ENCODE peak calls at places on chromosome 9, in four cellular contexts. One of them, this sample, is unnamed. For H3K4me1, the result is how much of the 10 kb centered on the place peaks cover.

GRCh38 chr9:38671748-38672147 is 48.2 kb downstream of the FAM240B start:
- DNase-seq in psoas muscle: no peak
- DNase-seq in astrocyte: no peak
- DNase-seq in A549: no peak
- DNase-seq in this sample: no peak

GRCh38 chr9:127539259-127539981 is 72.7 kb upstream of the STXBP1 start:
- DNase-seq in psoas muscle: no peak
- DNase-seq in A549: no peak
- DNase-seq in astrocyte: no peak
- DNase-seq in this sample: no peak

GRCh38 chr9:129567842-129568559 is 52.9 kb downstream of the C9orf50 start:
- DNase-seq in A549: peak
- DNase-seq in astrocyte: peak
- DNase-seq in psoas muscle: peak
- DNase-seq in this sample: peak

GRCh38 chr9:70935856-70936255 is 185.6 kb downstream of the TRPM3 start:
- DNase-seq in astrocyte: peak
- DNase-seq in A549: no peak
- DNase-seq in psoas muscle: no peak
- DNase-seq in this sample: no peak

GRCh38 chr9:87337335-87338074 is 160.2 kb upstream of the DAPK1 start:
- DNase-seq in psoas muscle: no peak
- DNase-seq in A549: peak
- DNase-seq in astrocyte: peak
- DNase-seq in this sample: no peak

GRCh38 chr9:91697201-91697600 is 252.8 kb downstream of the ROR2 start:
- DNase-seq in psoas muscle: no peak
- DNase-seq in astrocyte: no peak
- DNase-seq in A549: no peak
- DNase-seq in this sample: no peak

GRCh38 chr9:137774775-137775386 is 102.7 kb upstream of the CACNA1B start:
- DNase-seq in astrocyte: no peak
- DNase-seq in psoas muscle: no peak
- DNase-seq in A549: no peak
- DNase-seq in this sample: no peak

GRCh38 chr9:15961217-15961616 is 408.4 kb downstream of the CCDC171 start:
- DNase-seq in astrocyte: no peak
- DNase-seq in A549: no peak
- DNase-seq in psoas muscle: no peak
- DNase-seq in this sample: no peak

GRCh38 chr9:124145903-124146575 is 111.7 kb upstream of the NEK6 start:
- DNase-seq in psoas muscle: no peak
- DNase-seq in A549: no peak
- DNase-seq in astrocyte: no peak
- DNase-seq in this sample: no peak

GRCh38 chr9:91195372-91196012 is 166.2 kb downstream of the AUH start:
- DNase-seq in astrocyte: no peak
- DNase-seq in psoas muscle: no peak
- DNase-seq in A549: no peak
- DNase-seq in this sample: no peak

GRCh38 chr9:21744874-21745273 is 57.6 kb upstream of the MTAP start:
- DNase-seq in astrocyte: no peak
- DNase-seq in A549: no peak
- DNase-seq in psoas muscle: no peak
- DNase-seq in this sample: no peak

GRCh38 chr9:34656992-34657391 is 5.0 kb downstream of the IL11RA start:
- DNase-seq in psoas muscle: no peak
- DNase-seq in astrocyte: no peak
- DNase-seq in A549: no peak
- DNase-seq in this sample: no peak

GRCh38 chr9:128419061-128419925 is 1.4 kb upstream of the CERCAM start:
- DNase-seq in psoas muscle: no peak
- DNase-seq in astrocyte: no peak
- DNase-seq in A549: no peak
- DNase-seq in this sample: no peak

GRCh38 chr9:128051932-128052734 is 15.0 kb downstream of the NAIF1 start:
- DNase-seq in astrocyte: no peak
- DNase-seq in A549: no peak
- DNase-seq in psoas muscle: no peak
- DNase-seq in this sample: no peak

GRCh38 chr9:70525553-70525952 is 111.1 kb upstream of the KLF9 start:
- DNase-seq in astrocyte: no peak
- DNase-seq in A549: no peak
- DNase-seq in psoas muscle: no peak
- DNase-seq in this sample: no peak

GRCh38 chr9:92740969-92741368 is 23.7 kb downstream of the BICD2 start:
- DNase-seq in astrocyte: no peak
- DNase-seq in psoas muscle: no peak
- DNase-seq in A549: no peak
- DNase-seq in this sample: peak

GRCh38 chr9:137592767-137593166 is 2.5 kb upstream of the ZMYND19 start:
- DNase-seq in A549: no peak
- DNase-seq in astrocyte: no peak
- DNase-seq in psoas muscle: no peak
- DNase-seq in this sample: peak

GRCh38 chr9:95085036-95085770 is 232.3 kb downstream of the FANCC start:
- DNase-seq in astrocyte: no peak
- DNase-seq in A549: no peak
- DNase-seq in psoas muscle: no peak
- DNase-seq in this sample: no peak

GRCh38 chr9:76586555-76587314 is 127.8 kb downstream of the GCNT1 start:
- DNase-seq in psoas muscle: no peak
- DNase-seq in A549: no peak
- DNase-seq in astrocyte: no peak
- DNase-seq in this sample: no peak

GRCh38 chr9:104686081-104686480 is 8.2 kb upstream of the OR13D1 start:
- DNase-seq in psoas muscle: no peak
- DNase-seq in A549: no peak
- DNase-seq in astrocyte: no peak
- DNase-seq in this sample: no peak

GRCh38 chr9:37541465-37541864 is 34.7 kb downstream of the FBXO10 start:
- DNase-seq in psoas muscle: no peak
- DNase-seq in A549: no peak
- DNase-seq in astrocyte: no peak
- DNase-seq in this sample: no peak

GRCh38 chr9:20361220-20361619 is 261.1 kb downstream of the MLLT3 start:
- DNase-seq in psoas muscle: no peak
- DNase-seq in astrocyte: no peak
- DNase-seq in A549: no peak
- DNase-seq in this sample: no peak

GRCh38 chr9:127132921-127133647 is 10.6 kb upstream of the ANGPTL2 start:
- DNase-seq in astrocyte: peak
- DNase-seq in psoas muscle: no peak
- DNase-seq in A549: no peak
- DNase-seq in this sample: no peak

GRCh38 chr9:134007571-134007970 is 15.4 kb upstream of the VAV2 start:
- DNase-seq in A549: no peak
- DNase-seq in psoas muscle: no peak
- DNase-seq in astrocyte: no peak
- DNase-seq in this sample: no peak

GRCh38 chr9:110142868-110143866 is 64.8 kb downstream of the C9orf152 start:
- DNase-seq in A549: no peak
- DNase-seq in astrocyte: no peak
- DNase-seq in psoas muscle: no peak
- DNase-seq in this sample: no peak
- H3K4me1 ChIP-seq in A549: under half
- H3K4me1 ChIP-seq in astrocyte: under half
- H3K4me1 ChIP-seq in psoas muscle: under half
- H3K4me1 ChIP-seq in this sample: under half

GRCh38 chr9:136582977-136583735 is 37.3 kb upstream of the NOTCH1 start:
- DNase-seq in A549: no peak
- DNase-seq in psoas muscle: peak
- DNase-seq in astrocyte: no peak
- DNase-seq in this sample: no peak

GRCh38 chr9:136585531-136586120 is 39.8 kb upstream of the NOTCH1 start:
- DNase-seq in A549: no peak
- DNase-seq in astrocyte: no peak
- DNase-seq in psoas muscle: no peak
- DNase-seq in this sample: no peak

GRCh38 chr9:136587145-136587943 is 41.5 kb upstream of the NOTCH1 start:
- DNase-seq in psoas muscle: peak
- DNase-seq in astrocyte: no peak
- DNase-seq in A549: no peak
- DNase-seq in this sample: peak

GRCh38 chr9:136586391-136586790 is 40.5 kb upstream of the NOTCH1 start:
- DNase-seq in A549: no peak
- DNase-seq in astrocyte: no peak
- DNase-seq in psoas muscle: no peak
- DNase-seq in this sample: no peak

DNA sequence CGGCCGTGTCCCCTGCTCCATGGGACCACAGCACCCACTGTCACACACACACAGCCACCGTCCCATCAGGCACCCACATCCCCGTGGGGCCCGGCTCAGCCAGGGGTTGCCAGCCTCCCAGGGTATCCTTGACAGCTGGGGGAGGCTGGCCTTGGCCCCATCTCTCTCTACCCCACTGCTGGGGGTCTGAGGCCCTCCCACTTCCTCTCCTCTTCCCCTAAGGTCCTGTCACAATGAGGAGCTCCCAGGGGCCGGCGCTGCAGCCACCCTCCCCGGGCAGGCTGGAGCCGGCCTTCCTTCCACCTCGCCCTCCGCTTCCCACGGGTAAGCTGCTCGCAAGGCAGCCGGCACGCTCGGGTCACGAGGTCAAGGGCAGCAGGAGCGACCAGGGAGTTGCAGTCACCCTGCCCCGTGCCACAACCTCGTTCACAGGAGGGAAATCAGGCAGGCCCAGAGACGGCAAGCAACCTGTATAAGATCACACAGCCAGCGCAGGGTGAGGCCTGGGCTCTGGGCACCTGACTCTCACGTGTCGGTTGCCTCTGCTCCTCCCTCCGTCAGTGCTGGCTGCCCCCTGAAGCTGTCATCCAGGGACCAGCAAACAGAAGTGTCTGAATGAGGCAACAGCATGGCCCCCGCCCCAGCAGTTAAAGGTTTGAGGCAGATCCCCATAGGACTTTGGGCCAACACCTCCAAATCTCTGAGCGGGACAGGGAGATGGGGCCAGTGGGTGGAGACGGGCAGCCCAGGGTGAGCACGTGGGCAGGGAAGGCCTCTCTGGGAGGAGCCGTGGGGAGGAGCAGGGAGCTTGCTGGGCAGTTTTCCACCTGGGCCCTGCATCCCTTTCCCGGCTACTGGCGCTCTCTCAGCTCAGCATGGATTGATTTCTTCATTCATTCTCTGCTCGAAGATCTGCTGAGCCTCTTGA is 38.8 kb upstream of the NOTCH1 start:
- DNase-seq in psoas muscle: no peak
- DNase-seq in astrocyte: no peak
- DNase-seq in A549: no peak
- DNase-seq in this sample: no peak
- H3K4me1 ChIP-seq in psoas muscle: under half
- H3K4me1 ChIP-seq in astrocyte: under half
- H3K4me1 ChIP-seq in A549: under half
- H3K4me1 ChIP-seq in this sample: under half

DNA sequence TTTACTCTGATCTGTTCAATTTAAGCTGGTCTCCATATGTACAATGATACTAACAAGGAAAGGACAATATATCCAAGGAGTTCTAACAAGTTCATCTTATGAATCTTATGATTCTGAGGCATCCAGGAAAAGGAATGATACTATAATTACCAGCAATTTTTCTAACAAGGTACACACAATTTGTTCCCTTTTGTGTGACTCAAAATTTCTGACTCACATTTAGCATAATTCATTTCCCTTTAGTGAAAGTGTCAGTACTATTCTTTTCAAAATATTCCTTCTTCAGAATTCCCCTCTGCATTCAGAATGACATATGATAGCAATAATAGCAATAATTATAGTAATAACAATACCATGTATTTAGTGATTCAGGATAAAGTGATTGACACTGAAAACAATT is 594.8 kb downstream of the DMRTA1 start:
- DNase-seq in A549: no peak
- DNase-seq in astrocyte: no peak
- DNase-seq in psoas muscle: no peak
- DNase-seq in this sample: no peak
- H3K4me1 ChIP-seq in A549: under half
- H3K4me1 ChIP-seq in astrocyte: under half
- H3K4me1 ChIP-seq in psoas muscle: under half
- H3K4me1 ChIP-seq in this sample: under half

GRCh38 chr9:84846501-84847323 is 177.2 kb downstream of the NTRK2 start:
- DNase-seq in astrocyte: no peak
- DNase-seq in psoas muscle: no peak
- DNase-seq in A549: no peak
- DNase-seq in this sample: no peak

GRCh38 chr9:84849049-84849448 is 179.5 kb downstream of the NTRK2 start:
- DNase-seq in astrocyte: no peak
- DNase-seq in psoas muscle: no peak
- DNase-seq in A549: no peak
- DNase-seq in this sample: no peak

GRCh38 chr9:84841915-84842314 is 172.4 kb downstream of the NTRK2 start:
- DNase-seq in astrocyte: no peak
- DNase-seq in A549: no peak
- DNase-seq in psoas muscle: no peak
- DNase-seq in this sample: no peak

GRCh38 chr9:84843175-84843824 is 173.8 kb downstream of the NTRK2 start:
- DNase-seq in A549: no peak
- DNase-seq in psoas muscle: no peak
- DNase-seq in astrocyte: no peak
- DNase-seq in this sample: no peak

GRCh38 chr9:84845956-84846355 is 176.4 kb downstream of the NTRK2 start:
- DNase-seq in A549: no peak
- DNase-seq in astrocyte: no peak
- DNase-seq in psoas muscle: no peak
- DNase-seq in this sample: no peak
- H3K4me1 ChIP-seq in A549: under half
- H3K4me1 ChIP-seq in astrocyte: under half
- H3K4me1 ChIP-seq in psoas muscle: under half
- H3K4me1 ChIP-seq in this sample: under half